ENCODE peak calls at places on chromosomes 13 and 19, in seven cellular contexts. W is Peyer's patch, Z is A549, C is uterus, V is transverse colon, Q is IMR-90, K is stomach. J is an unnamed sample.

GRCh38 chr19:55638864-55639359 is 1.9 kb upstream of the ZNF580 start:
- DNase-seq in W (no peak), Z (peak), C (no peak), V (no peak), Q (peak), K (no peak), J (no peak)

GRCh38 chr13:111278258-111278657 is 42.2 kb upstream of the TEX29 start:
- DNase-seq in W (no peak), Z (no peak), C (no peak), V (no peak), Q (no peak), K (no peak), J (no peak)

GRCh38 chr13:75544681-75545333 is 4.8 kb upstream of the UCHL3 start:
- DNase-seq in W (no peak), Z (peak), C (no peak), V (no peak), Q (peak), K (no peak), J (no peak)

GRCh38 chr19:18861235-18861634 is 29.5 kb downstream of the UPF1 start:
- DNase-seq in W (peak), Z (no peak), C (no peak), V (no peak), Q (no peak), K (no peak), J (no peak)

GRCh38 chr19:53808710-53809125 is 15.4 kb downstream of the NLRP12 start:
- DNase-seq in W (no peak), Z (peak), C (no peak), V (no peak), Q (peak), K (no peak), J (no peak)

GRCh38 chr19:47109541-47110375 is 3.8 kb downstream of the ZC3H4 start:
- DNase-seq in W (peak), Z (peak), C (no peak), V (peak), Q (peak), K (no peak), J (no peak)

GRCh38 chr19:46838160-46838559 is 12.5 kb downstream of the AP2S1 start:
- DNase-seq in W (no peak), Z (no peak), C (no peak), V (no peak), Q (no peak), K (no peak), J (no peak)

GRCh38 chr19:29715695-29716581 is 877 bp upstream of the C19orf12 start:
- DNase-seq in W (no peak), Z (peak), C (no peak), V (peak), Q (no peak), K (no peak), J (no peak)

GRCh38 chr19:33368074-33368864 is 5.2 kb upstream of the CEBPG start:
- DNase-seq in W (no peak), Z (peak), C (no peak), V (no peak), Q (peak), K (no peak), J (no peak)

GRCh38 chr19:4401482-4402170 is 814 bp upstream of the CHAF1A start:
- DNase-seq in W (no peak), Z (no peak), C (no peak), V (no peak), Q (no peak), K (no peak), J (no peak)

GRCh38 chr13:113561417-113562084 is 23.0 kb upstream of the TFDP1 start:
- DNase-seq in W (no peak), Z (no peak), C (no peak), V (no peak), Q (no peak), K (peak), J (no peak)

GRCh38 chr19:47158879-47159509 is 28.4 kb downstream of the SAE1 start:
- DNase-seq in W (no peak), Z (no peak), C (no peak), V (no peak), Q (peak), K (no peak), J (no peak)

GRCh38 chr13:97174638-97175037 is 47.5 kb upstream of the MBNL2 start:
- DNase-seq in W (no peak), Z (no peak), C (no peak), V (no peak), Q (no peak), K (no peak), J (no peak)

GRCh38 chr19:55165952-55166529 is 372 bp downstream of the DNAAF3 start:
- DNase-seq in W (no peak), Z (peak), C (no peak), V (peak), Q (peak), K (peak), J (peak)

GRCh38 chr13:107374038-107374437 is 806.1 kb upstream of the ARGLU1 start:
- DNase-seq in W (no peak), Z (no peak), C (no peak), V (no peak), Q (peak), K (no peak), J (no peak)

GRCh38 chr19:2014081-2014693 is 1.3 kb downstream of the BTBD2 start:
- DNase-seq in W (no peak), Z (no peak), C (no peak), V (no peak), Q (no peak), K (no peak), J (no peak)

GRCh38 chr19:34962281-34962944 is 1.6 kb downstream of the ZNF792 start:
- DNase-seq in W (no peak), Z (no peak), C (no peak), V (no peak), Q (peak), K (no peak), J (no peak)

GRCh38 chr19:34482380-34483250 is 1.1 kb downstream of the WTIP start:
- DNase-seq in W (no peak), Z (peak), C (no peak), V (no peak), Q (peak), K (no peak), J (peak)

GRCh38 chr13:110506859-110507566 is 54.5 kb downstream of the RAB20 start:
- DNase-seq in W (no peak), Z (peak), C (peak), V (peak), Q (peak), K (peak), J (peak)

GRCh38 chr13:106182404-106182803 is 353.1 kb downstream of the EFNB2 start:
- DNase-seq in W (no peak), Z (peak), C (no peak), V (no peak), Q (peak), K (no peak), J (no peak)

GRCh38 chr13:21009036-21009435 is 52.4 kb downstream of the LATS2 start:
- DNase-seq in W (no peak), Z (no peak), C (no peak), V (no peak), Q (no peak), K (no peak), J (no peak)

GRCh38 chr19:47432499-47432898 is 13.2 kb upstream of the MEIS3 start:
- DNase-seq in W (no peak), Z (no peak), C (no peak), V (no peak), Q (no peak), K (no peak), J (no peak)

GRCh38 chr19:11577451-11578341 is at the start of gene ACP5:
- DNase-seq in W (no peak), Z (no peak), C (no peak), V (no peak), Q (no peak), K (no peak), J (no peak)

GRCh38 chr13:106155411-106155810 is 380.1 kb downstream of the EFNB2 start:
- DNase-seq in W (no peak), Z (peak), C (no peak), V (no peak), Q (peak), K (no peak), J (no peak)

GRCh38 chr13:95404141-95404882 is 103.1 kb upstream of the ABCC4 start:
- DNase-seq in W (peak), Z (peak), C (peak), V (peak), Q (peak), K (peak), J (peak)

GRCh38 chr13:71242191-71242590 is 624.8 kb downstream of the DACH1 start:
- DNase-seq in W (no peak), Z (no peak), C (no peak), V (no peak), Q (no peak), K (no peak), J (no peak)

GRCh38 chr19:40768936-40769335 is 6.4 kb upstream of the MIA start:
- DNase-seq in W (no peak), Z (no peak), C (no peak), V (no peak), Q (no peak), K (no peak), J (no peak)

GRCh38 chr19:40776364-40776763 is 1.0 kb downstream of the MIA start:
- DNase-seq in W (no peak), Z (no peak), C (no peak), V (no peak), Q (no peak), K (no peak), J (no peak)

GRCh38 chr19:40774916-40775631 is at the start of gene MIA:
- DNase-seq in W (no peak), Z (no peak), C (no peak), V (no peak), Q (no peak), K (no peak), J (no peak)

GRCh38 chr19:40775632-40776022 is 306 bp downstream of the MIA start:
- DNase-seq in W (no peak), Z (no peak), C (no peak), V (no peak), Q (no peak), K (no peak), J (no peak)

GRCh38 chr19:40771101-40771539 is 4.2 kb upstream of the MIA start:
- DNase-seq in W (no peak), Z (peak), C (no peak), V (no peak), Q (no peak), K (no peak), J (no peak)
- TF ChIP-seq POLR2A in W (no peak), Z (no peak), C (no peak), V (no peak), Q (no peak), K (no peak), J (no peak)

GRCh38 chr19:36687214-36688056 is at the start of gene ZNF567:
- DNase-seq in W (peak), Z (peak), C (peak), V (peak), Q (peak), K (peak), J (peak)
- TF ChIP-seq POLR2A in W (peak), Z (peak), C (peak), V (peak), Q (no peak), K (no peak), J (peak)

DNA sequence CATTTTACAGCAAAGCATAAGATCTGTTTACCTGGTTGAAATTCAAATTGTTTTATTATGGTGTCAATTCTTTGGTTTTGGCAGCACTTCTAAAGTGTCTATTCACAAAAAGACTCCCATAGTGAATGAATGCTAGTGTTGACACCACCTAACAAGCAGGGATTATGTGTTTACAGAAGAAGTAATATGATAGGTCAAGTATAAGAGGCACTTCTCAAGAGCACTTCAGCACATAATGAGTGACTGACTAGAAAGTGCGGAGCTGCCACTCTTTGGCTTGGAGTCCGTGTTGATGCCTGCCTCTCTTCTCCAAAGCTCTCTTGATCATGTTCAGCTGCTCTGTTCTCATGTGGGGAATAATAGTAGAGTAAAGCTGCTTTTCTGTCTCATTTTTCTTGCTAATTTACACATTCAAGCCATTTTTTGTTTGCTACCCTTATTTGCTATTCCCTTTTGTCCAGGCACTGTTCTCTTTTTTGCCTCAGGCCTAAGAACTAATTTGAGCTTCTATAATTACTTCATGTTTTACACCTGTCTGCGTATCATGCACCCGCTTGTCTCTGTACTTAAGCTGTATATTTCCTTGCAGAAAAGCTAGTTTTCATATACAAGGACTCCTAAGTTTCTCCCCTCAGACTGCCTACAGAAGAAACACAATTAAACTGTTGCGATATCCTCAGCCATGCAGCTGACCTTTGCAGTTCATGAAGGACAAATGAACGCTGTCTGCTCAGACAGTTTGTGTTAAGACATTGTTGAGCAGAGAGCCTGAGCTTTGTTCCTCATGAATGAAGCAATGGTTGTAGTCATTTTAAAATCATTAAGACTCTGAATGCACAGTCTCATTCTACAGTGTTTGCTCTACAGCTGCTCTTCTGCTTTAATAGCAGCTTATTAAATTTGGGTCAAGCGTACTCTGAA is 22.9 kb upstream of the MAB21L1 start:
- DNase-seq in W (no peak), Z (no peak), C (no peak), V (no peak), Q (no peak), K (no peak), J (no peak)
- TF ChIP-seq POLR2A in W (no peak), Z (no peak), C (no peak), V (no peak), Q (no peak), K (no peak), J (no peak)

GRCh38 chr19:6674868-6675305 is 4.9 kb upstream of the TNFSF14 start:
- DNase-seq in W (peak), Z (peak), C (peak), V (peak), Q (peak), K (peak), J (peak)
- TF ChIP-seq POLR2A in W (no peak), Z (no peak), C (no peak), V (no peak), Q (no peak), K (no peak), J (no peak)

DNA sequence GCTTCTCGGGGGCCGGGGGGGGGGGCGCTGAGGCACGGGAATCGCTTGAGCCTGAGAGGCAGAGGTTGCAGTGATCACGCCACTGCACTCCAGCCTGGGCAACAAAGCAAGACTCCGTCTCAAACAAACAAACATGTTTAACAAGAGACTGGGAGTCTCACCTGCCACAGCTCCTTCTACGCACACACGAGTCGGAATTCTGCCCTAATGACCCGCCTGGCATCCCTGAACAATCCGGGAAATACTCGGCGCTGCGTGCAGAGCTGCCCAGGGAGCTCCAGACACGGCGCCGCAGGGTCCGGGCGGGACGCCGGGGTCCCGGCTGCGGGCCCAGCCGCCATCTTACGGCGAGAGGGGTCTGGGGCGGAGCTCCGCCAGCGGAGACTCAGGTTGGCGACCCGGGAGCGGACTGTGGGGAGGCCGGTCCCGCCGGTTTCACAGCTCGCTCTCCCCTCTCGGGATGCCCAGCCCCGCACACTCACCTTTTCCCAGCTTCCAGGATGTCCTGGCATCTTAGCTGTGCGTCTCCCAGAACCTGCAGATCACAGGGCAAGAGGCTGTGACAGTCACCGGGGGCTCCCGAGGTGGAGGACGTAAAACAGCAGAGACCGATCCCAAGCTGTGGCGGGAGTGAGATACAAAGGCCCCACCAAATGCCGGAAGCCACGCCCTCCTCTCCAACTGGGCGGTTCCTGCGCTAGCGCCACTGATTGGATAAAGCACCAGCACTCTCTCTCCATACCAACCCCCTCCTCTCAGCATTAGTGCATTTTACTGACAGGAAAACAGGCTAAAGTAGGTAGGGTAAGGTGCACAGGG is 23.6 kb upstream of the ZNF724 start:
- DNase-seq in W (peak), Z (peak), C (peak), V (peak), Q (peak), K (peak), J (peak)
- TF ChIP-seq POLR2A in W (peak), Z (peak), C (peak), V (peak), Q (peak), K (no peak), J (peak)